ENCODE peak calls at places on chromosomes 2 and 18, in eight cellular contexts. D is NB4; V is skeletal muscle cell; M is NCI-H774; C is left lobe of liver; F is heart right ventricle; Y is activated CD4-positive, CD25-positive, alpha-beta regulatory T cell treated with anti-CD3 and anti-CD28 coated beads, Interleukin-2, amount 50 U/mL, for 72 hours; W is activated CD4-positive, alpha-beta T cell treated with anti-CD3 and anti-CD28 coated beads, Interleukin-2, amount 10 ng/mL, durations not matched to agents 7 days and 5 days. E is an unnamed sample.

GRCh38 chr2:102191501-102191900 is 4.7 kb downstream of the IL1RL2 start:
- DNase-seq in D (no peak), V (no peak), M (no peak), C (no peak), F (no peak), Y (no peak), W (no peak), E (no peak)

GRCh38 chr2:196951973-196952372 is 25.5 kb upstream of the PGAP1 start:
- DNase-seq in D (no peak), V (no peak), M (no peak), C (no peak), F (no peak), Y (no peak), W (no peak), E (no peak)

GRCh38 chr2:138294451-138294850 is 207.1 kb upstream of the SPOPL start:
- DNase-seq in D (no peak), V (no peak), M (no peak), C (no peak), F (no peak), Y (no peak), W (no peak), E (no peak)

GRCh38 chr2:153074207-153074606 is 355.8 kb downstream of the ARL6IP6 start:
- DNase-seq in D (no peak), V (no peak), M (no peak), C (no peak), F (no peak), Y (no peak), W (no peak), E (no peak)

GRCh38 chr18:33983126-33983525 is 241.6 kb downstream of the NOL4 start:
- DNase-seq in D (no peak), V (no peak), M (no peak), C (no peak), F (no peak), Y (no peak), W (no peak), E (no peak)

GRCh38 chr2:238320648-238321281 is 447 bp downstream of the TRAF3IP1 start:
- DNase-seq in D (peak), V (no peak), M (no peak), C (peak), F (peak), Y (no peak), W (no peak), E (no peak)

GRCh38 chr2:43634604-43635306 is 2.3 kb upstream of the PLEKHH2 start:
- DNase-seq in D (no peak), V (peak), M (peak), C (no peak), F (no peak), Y (no peak), W (no peak), E (no peak)

GRCh38 chr2:215830313-215830712 is 183.0 kb downstream of the MREG start:
- DNase-seq in D (peak), V (no peak), M (no peak), C (peak), F (no peak), Y (no peak), W (no peak), E (no peak)

GRCh38 chr2:152456262-152456661 is 121.3 kb downstream of the FMNL2 start:
- DNase-seq in D (no peak), V (no peak), M (no peak), C (no peak), F (no peak), Y (no peak), W (no peak), E (no peak)

GRCh38 chr2:102064679-102065674 is 73.2 kb downstream of the IL1R2 start:
- DNase-seq in D (peak), V (no peak), M (no peak), C (no peak), F (no peak), Y (no peak), W (no peak), E (no peak)

GRCh38 chr2:104871566-104872033 is 17.7 kb downstream of the POU3F3 start:
- DNase-seq in D (no peak), V (no peak), M (no peak), C (no peak), F (no peak), Y (no peak), W (no peak), E (no peak)

GRCh38 chr18:72910045-72910444 is 42.3 kb upstream of the NETO1 start:
- DNase-seq in D (no peak), V (no peak), M (no peak), C (no peak), F (no peak), Y (no peak), W (no peak), E (no peak)

GRCh38 chr2:113116100-113116958 is 11.1 kb upstream of the IL1RN start:
- DNase-seq in D (peak), V (no peak), M (no peak), C (peak), F (no peak), Y (no peak), W (no peak), E (no peak)

GRCh38 chr2:120669121-120669952 is 66.3 kb upstream of the GLI2 start:
- DNase-seq in D (peak), V (no peak), M (peak), C (no peak), F (no peak), Y (no peak), W (no peak), E (peak)

GRCh38 chr2:47041065-47041464 is 114.0 kb downstream of the STPG4 start:
- DNase-seq in D (no peak), V (no peak), M (no peak), C (peak), F (peak), Y (no peak), W (no peak), E (no peak)

GRCh38 chr2:62149708-62150107 is 46.2 kb upstream of the B3GNT2 start:
- DNase-seq in D (peak), V (peak), M (no peak), C (no peak), F (no peak), Y (no peak), W (no peak), E (no peak)

GRCh38 chr18:24397131-24397693 is 412 bp downstream of the OSBPL1A start:
- DNase-seq in D (peak), V (peak), M (peak), C (peak), F (no peak), Y (peak), W (peak), E (peak)

GRCh38 chr2:85661139-85661858 is 6.7 kb downstream of the SFTPB start:
- DNase-seq in D (no peak), V (no peak), M (no peak), C (no peak), F (peak), Y (no peak), W (no peak), E (no peak)

GRCh38 chr18:40380657-40381441 is 1574.2 kb upstream of the PIK3C3 start:
- DNase-seq in D (no peak), V (peak), M (no peak), C (no peak), F (no peak), Y (no peak), W (no peak), E (no peak)

GRCh38 chr2:218295029-218295428 is 2.7 kb upstream of the TMBIM1 start:
- DNase-seq in D (no peak), V (no peak), M (no peak), C (no peak), F (no peak), Y (no peak), W (no peak), E (no peak)

GRCh38 chr18:56108486-56109367 is 520.7 kb upstream of the TCF4 start:
- DNase-seq in D (no peak), V (no peak), M (no peak), C (no peak), F (no peak), Y (no peak), W (no peak), E (no peak)

GRCh38 chr2:176138526-176139169 is 9.1 kb downstream of the HOXD8 start:
- DNase-seq in D (no peak), V (no peak), M (no peak), C (no peak), F (no peak), Y (no peak), W (no peak), E (peak)

GRCh38 chr18:45171575-45172225 is 443.6 kb upstream of the SLC14A2 start:
- DNase-seq in D (no peak), V (peak), M (no peak), C (no peak), F (no peak), Y (no peak), W (no peak), E (no peak)

GRCh38 chr18:49094136-49094535 is 143.4 kb upstream of the SMAD7 start:
- DNase-seq in D (no peak), V (peak), M (no peak), C (no peak), F (no peak), Y (no peak), W (no peak), E (no peak)

GRCh38 chr2:33589444-33589843 is 9.7 kb downstream of the FAM98A start:
- DNase-seq in D (no peak), V (no peak), M (no peak), C (no peak), F (no peak), Y (no peak), W (no peak), E (no peak)

GRCh38 chr2:47808614-47809013 is 25.7 kb downstream of the MSH6 start:
- DNase-seq in D (no peak), V (no peak), M (no peak), C (no peak), F (no peak), Y (no peak), W (no peak), E (no peak)

GRCh38 chr2:111160758-111161157 is 40.0 kb downstream of the BCL2L11 start:
- DNase-seq in D (no peak), V (peak), M (no peak), C (no peak), F (no peak), Y (no peak), W (no peak), E (no peak)

GRCh38 chr18:74525741-74526140 is 8.6 kb upstream of the CNDP1 start:
- DNase-seq in D (no peak), V (no peak), M (no peak), C (peak), F (peak), Y (no peak), W (no peak), E (no peak)